ENCODE peak calls at places on chromosomes 1 and 21, in nine cellular contexts. F is tibial artery, H is H7, W is Peyer's patch, Q is heart left ventricle, N is neuronal stem cell, Y is bronchial epithelial cell, B is HCT116, E is prostate gland. Z is an unnamed sample. For H3K27me3, the result is how much of the 10 kb centered on the place peaks cover.

GRCh38 chr1:12358499-12358898 is 128.7 kb downstream of the VPS13D start:
- DNase-seq in F (no peak), H (no peak), W (no peak), Q (no peak), N (no peak), Y (no peak), B (no peak), E (no peak), Z (no peak)

GRCh38 chr1:113021430-113022085 is 51.4 kb upstream of the LRIG2 start:
- DNase-seq in F (no peak), H (no peak), W (no peak), Q (no peak), N (no peak), Y (peak), B (no peak), E (peak), Z (no peak)

GRCh38 chr1:218034464-218034863 is 250.6 kb upstream of the RRP15 start:
- DNase-seq in F (no peak), H (peak), W (no peak), Q (no peak), N (peak), Y (no peak), B (no peak), E (no peak), Z (no peak)

GRCh38 chr1:45622267-45622890 is 1.5 kb downstream of the CCDC17 start:
- DNase-seq in F (peak), H (no peak), W (no peak), Q (peak), N (peak), Y (no peak), B (no peak), E (no peak), Z (no peak)

GRCh38 chr1:205046870-205047269 is 3.9 kb downstream of the CNTN2 start:
- DNase-seq in F (no peak), H (peak), W (no peak), Q (no peak), N (no peak), Y (no peak), B (no peak), E (no peak), Z (no peak)

GRCh38 chr1:1123581-1124507 is 8.0 kb upstream of the C1orf159 start:
- DNase-seq in F (no peak), H (no peak), W (no peak), Q (peak), N (no peak), Y (no peak), B (no peak), E (no peak), Z (no peak)

GRCh38 chr21:36075171-36075570 is 5.3 kb downstream of the CBR1 start:
- DNase-seq in F (no peak), H (no peak), W (no peak), Q (no peak), N (no peak), Y (peak), B (no peak), E (peak), Z (no peak)

GRCh38 chr1:212873518-212873917 is 15.4 kb downstream of the FLVCR1 start:
- DNase-seq in F (no peak), H (no peak), W (no peak), Q (no peak), N (no peak), Y (no peak), B (no peak), E (no peak), Z (no peak)

GRCh38 chr1:154501423-154502065 is 475 bp upstream of the TDRD10 start:
- DNase-seq in F (peak), H (peak), W (peak), Q (peak), N (no peak), Y (no peak), B (no peak), E (no peak), Z (no peak)

GRCh38 chr1:42730988-42731387 is 9.0 kb downstream of the CLDN19 start:
- DNase-seq in F (no peak), H (peak), W (no peak), Q (no peak), N (no peak), Y (peak), B (peak), E (no peak), Z (no peak)

GRCh38 chr1:231478800-231479199 is 49.7 kb upstream of the TSNAX start:
- DNase-seq in F (no peak), H (no peak), W (no peak), Q (no peak), N (no peak), Y (no peak), B (no peak), E (no peak), Z (no peak)

GRCh38 chr1:79380078-79380477 is 373.5 kb upstream of the ADGRL4 start:
- DNase-seq in F (no peak), H (no peak), W (no peak), Q (no peak), N (no peak), Y (no peak), B (no peak), E (no peak), Z (no peak)

GRCh38 chr1:31780632-31781031 is 16.5 kb upstream of the ADGRB2 start:
- DNase-seq in F (no peak), H (no peak), W (no peak), Q (no peak), N (no peak), Y (no peak), B (no peak), E (no peak), Z (no peak)

GRCh38 chr1:64758233-64758632 is 13.4 kb downstream of the RAVER2 start:
- DNase-seq in F (no peak), H (no peak), W (no peak), Q (no peak), N (no peak), Y (no peak), B (no peak), E (no peak), Z (no peak)

GRCh38 chr1:246569248-246570238 is 3.3 kb downstream of the CNST start:
- DNase-seq in F (no peak), H (no peak), W (no peak), Q (no peak), N (no peak), Y (peak), B (no peak), E (no peak), Z (peak)

GRCh38 chr1:96387785-96388184 is 333.8 kb upstream of the PTBP2 start:
- DNase-seq in F (no peak), H (no peak), W (no peak), Q (no peak), N (no peak), Y (peak), B (no peak), E (no peak), Z (no peak)

GRCh38 chr1:116987256-116987555 is 14.4 kb upstream of the CD101 start:
- DNase-seq in F (no peak), H (no peak), W (peak), Q (peak), N (no peak), Y (no peak), B (no peak), E (peak), Z (no peak)

GRCh38 chr21:45975017-45975595 is 6.5 kb upstream of the COL6A1 start:
- DNase-seq in F (peak), H (peak), W (peak), Q (peak), N (no peak), Y (no peak), B (peak), E (no peak), Z (no peak)

GRCh38 chr21:16838330-16838729 is 674.5 kb upstream of the CXADR start:
- DNase-seq in F (no peak), H (no peak), W (no peak), Q (no peak), N (no peak), Y (peak), B (no peak), E (no peak), Z (no peak)

GRCh38 chr1:190583862-190584261 is 106.2 kb upstream of the BRINP3 start:
- DNase-seq in F (no peak), H (no peak), W (no peak), Q (no peak), N (no peak), Y (no peak), B (no peak), E (no peak), Z (no peak)

GRCh38 chr1:48246727-48247126 is 24.2 kb downstream of the SLC5A9 start:
- DNase-seq in F (no peak), H (no peak), W (peak), Q (peak), N (no peak), Y (peak), B (no peak), E (peak), Z (no peak)

GRCh38 chr1:37085393-37085792 is 51.1 kb upstream of the GRIK3 start:
- DNase-seq in F (no peak), H (peak), W (no peak), Q (no peak), N (no peak), Y (no peak), B (no peak), E (no peak), Z (no peak)

GRCh38 chr21:29264721-29265120 is 34.0 kb upstream of the BACH1 start:
- DNase-seq in F (no peak), H (no peak), W (no peak), Q (no peak), N (no peak), Y (peak), B (no peak), E (no peak), Z (no peak)

GRCh38 chr1:74010206-74010605 is 187.8 kb downstream of the LRRIQ3 start:
- DNase-seq in F (no peak), H (no peak), W (no peak), Q (no peak), N (no peak), Y (no peak), B (no peak), E (no peak), Z (no peak)

GRCh38 chr1:236422517-236422876 is 28.4 kb downstream of the EDARADD start:
- DNase-seq in F (no peak), H (no peak), W (no peak), Q (no peak), N (no peak), Y (no peak), B (no peak), E (no peak), Z (no peak)

GRCh38 chr1:64499011-64499410 is 29.1 kb downstream of the CACHD1 start:
- DNase-seq in F (no peak), H (no peak), W (no peak), Q (no peak), N (no peak), Y (no peak), B (no peak), E (no peak), Z (no peak)

GRCh38 chr1:37714689-37715088 is 22.4 kb downstream of the CDCA8 start:
- DNase-seq in F (no peak), H (no peak), W (no peak), Q (no peak), N (no peak), Y (no peak), B (no peak), E (no peak), Z (no peak)

GRCh38 chr1:43435146-43436145 is 18.3 kb downstream of the HYI start:
- DNase-seq in F (peak), H (peak), W (no peak), Q (peak), N (no peak), Y (no peak), B (no peak), E (no peak), Z (no peak)

GRCh38 chr1:46246548-46247432 is 773 bp upstream of the RAD54L start:
- DNase-seq in F (peak), H (peak), W (no peak), Q (peak), N (no peak), Y (no peak), B (no peak), E (no peak), Z (peak)

GRCh38 chr1:225396357-225396756 is 31.5 kb downstream of the LBR start:
- DNase-seq in F (no peak), H (no peak), W (no peak), Q (no peak), N (no peak), Y (no peak), B (no peak), E (no peak), Z (no peak)

GRCh38 chr1:201221201-201221846 is 30.7 kb downstream of the IGFN1 start:
- DNase-seq in F (no peak), H (no peak), W (no peak), Q (no peak), N (no peak), Y (no peak), B (no peak), E (no peak), Z (peak)

GRCh38 chr1:228101994-228102790 is 933 bp downstream of the C1orf35 start:
- DNase-seq in F (no peak), H (peak), W (peak), Q (peak), N (no peak), Y (no peak), B (no peak), E (no peak), Z (peak)

GRCh38 chr1:10710489-10710888 is 86.0 kb downstream of the CASZ1 start:
- DNase-seq in F (no peak), H (no peak), W (no peak), Q (no peak), N (no peak), Y (no peak), B (no peak), E (no peak), Z (no peak)

GRCh38 chr1:10716424-10716823 is 80.0 kb downstream of the CASZ1 start:
- DNase-seq in F (no peak), H (peak), W (no peak), Q (no peak), N (no peak), Y (no peak), B (no peak), E (no peak), Z (no peak)

GRCh38 chr1:10714337-10715114 is 81.9 kb downstream of the CASZ1 start:
- DNase-seq in F (peak), H (peak), W (no peak), Q (no peak), N (peak), Y (no peak), B (no peak), E (peak), Z (no peak)

GRCh38 chr1:10712568-10712967 is 83.9 kb downstream of the CASZ1 start:
- DNase-seq in F (no peak), H (peak), W (no peak), Q (no peak), N (no peak), Y (no peak), B (no peak), E (no peak), Z (no peak)

GRCh38 chr1:10713614-10714013 is 82.8 kb downstream of the CASZ1 start:
- DNase-seq in F (no peak), H (no peak), W (no peak), Q (no peak), N (no peak), Y (no peak), B (no peak), E (no peak), Z (no peak)
- H3K27me3 ChIP-seq in F (under half), H (under half), W (under half), Q (under half), N (under half), Y (under half), B (under half), E (under half), Z (under half)

DNA sequence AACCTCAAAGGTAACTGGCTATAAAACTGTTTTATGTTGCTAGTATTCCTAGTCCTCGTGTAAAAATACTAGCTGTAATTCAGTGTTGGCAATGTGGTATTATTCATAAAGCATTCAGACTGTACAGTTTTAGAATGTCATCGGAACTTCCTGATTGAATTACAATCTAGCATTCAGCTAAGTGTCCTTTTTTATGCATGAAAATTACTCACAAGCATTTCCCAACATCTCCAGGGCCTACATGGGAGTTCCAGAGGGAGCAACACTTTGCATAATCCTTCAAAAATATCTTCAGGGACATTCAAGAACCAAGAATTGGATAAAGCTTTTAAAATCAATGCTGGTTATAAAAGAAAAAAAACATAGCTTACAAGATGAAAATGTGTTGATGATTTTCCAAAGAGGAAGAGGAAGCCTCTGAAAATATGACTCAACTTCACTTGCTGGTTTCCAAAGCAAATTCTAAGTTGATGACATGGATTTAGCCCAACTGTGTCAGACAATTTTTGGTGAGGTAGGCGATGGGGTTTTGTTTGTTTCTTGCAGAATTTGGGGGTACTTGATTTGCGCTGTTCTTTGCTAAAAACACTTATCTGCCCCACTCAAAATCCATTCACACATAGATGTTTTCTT is 137.8 kb downstream of the SLC44A5 start:
- DNase-seq in F (no peak), H (no peak), W (no peak), Q (no peak), N (no peak), Y (no peak), B (no peak), E (no peak), Z (no peak)
- H3K4me3 ChIP-seq in F (no peak), H (no peak), W (no peak), Q (no peak), N (no peak), Y (no peak), B (no peak), E (no peak), Z (no peak)

DNA sequence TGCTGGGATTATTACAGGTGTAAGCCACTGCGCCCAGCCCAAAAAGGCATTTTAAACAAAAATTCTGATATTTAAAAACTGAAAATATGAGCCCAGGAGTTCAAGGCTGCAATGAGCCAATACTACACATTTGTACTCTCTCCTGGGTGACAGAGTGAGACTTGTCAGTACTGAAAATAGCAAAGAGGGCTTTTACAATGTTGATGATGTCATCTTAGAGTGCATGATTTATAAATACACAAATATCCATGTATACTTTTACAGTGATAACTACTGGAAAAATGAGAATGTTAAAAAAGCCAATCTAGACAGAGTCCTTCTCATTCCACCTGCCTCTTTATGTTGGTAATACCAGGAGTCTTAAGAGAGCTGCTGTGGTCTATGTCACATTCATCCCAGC is 55.8 kb upstream of the STUM start:
- DNase-seq in F (no peak), H (no peak), W (no peak), Q (no peak), N (no peak), Y (no peak), B (no peak), E (no peak), Z (no peak)
- H3K27me3 ChIP-seq in F (under half), H (under half), W (under half), Q (under half), N (under half), Y (under half), B (under half), E (under half), Z (under half)

GRCh38 chr1:241998950-241999495 is at the start of gene MAP1LC3C:
- DNase-seq in F (no peak), H (peak), W (no peak), Q (no peak), N (no peak), Y (no peak), B (no peak), E (no peak), Z (no peak)
- H3K4me3 ChIP-seq in F (peak), H (peak), W (peak), Q (peak), N (peak), Y (no peak), B (peak), E (no peak), Z (no peak)

GRCh38 chr21:42827588-42827987 is 51.8 kb downstream of the WDR4 start:
- DNase-seq in F (no peak), H (no peak), W (no peak), Q (no peak), N (no peak), Y (no peak), B (no peak), E (no peak), Z (no peak)

GRCh38 chr21:42829954-42830353 is 49.4 kb downstream of the WDR4 start:
- DNase-seq in F (no peak), H (no peak), W (no peak), Q (no peak), N (no peak), Y (no peak), B (no peak), E (no peak), Z (no peak)

GRCh38 chr21:42829417-42829816 is 49.9 kb downstream of the WDR4 start:
- DNase-seq in F (no peak), H (no peak), W (no peak), Q (no peak), N (no peak), Y (no peak), B (no peak), E (no peak), Z (no peak)

GRCh38 chr21:42833439-42833815 is 45.9 kb downstream of the WDR4 start:
- DNase-seq in F (no peak), H (peak), W (peak), Q (no peak), N (no peak), Y (peak), B (peak), E (no peak), Z (peak)

GRCh38 chr21:42830456-42831455 is 48.6 kb downstream of the WDR4 start:
- DNase-seq in F (no peak), H (no peak), W (no peak), Q (no peak), N (no peak), Y (no peak), B (no peak), E (no peak), Z (no peak)
- H3K27me3 ChIP-seq in F (under half), H (under half), W (under half), Q (under half), N (under half), Y (under half), B (under half), E (under half), Z (under half)

DNA sequence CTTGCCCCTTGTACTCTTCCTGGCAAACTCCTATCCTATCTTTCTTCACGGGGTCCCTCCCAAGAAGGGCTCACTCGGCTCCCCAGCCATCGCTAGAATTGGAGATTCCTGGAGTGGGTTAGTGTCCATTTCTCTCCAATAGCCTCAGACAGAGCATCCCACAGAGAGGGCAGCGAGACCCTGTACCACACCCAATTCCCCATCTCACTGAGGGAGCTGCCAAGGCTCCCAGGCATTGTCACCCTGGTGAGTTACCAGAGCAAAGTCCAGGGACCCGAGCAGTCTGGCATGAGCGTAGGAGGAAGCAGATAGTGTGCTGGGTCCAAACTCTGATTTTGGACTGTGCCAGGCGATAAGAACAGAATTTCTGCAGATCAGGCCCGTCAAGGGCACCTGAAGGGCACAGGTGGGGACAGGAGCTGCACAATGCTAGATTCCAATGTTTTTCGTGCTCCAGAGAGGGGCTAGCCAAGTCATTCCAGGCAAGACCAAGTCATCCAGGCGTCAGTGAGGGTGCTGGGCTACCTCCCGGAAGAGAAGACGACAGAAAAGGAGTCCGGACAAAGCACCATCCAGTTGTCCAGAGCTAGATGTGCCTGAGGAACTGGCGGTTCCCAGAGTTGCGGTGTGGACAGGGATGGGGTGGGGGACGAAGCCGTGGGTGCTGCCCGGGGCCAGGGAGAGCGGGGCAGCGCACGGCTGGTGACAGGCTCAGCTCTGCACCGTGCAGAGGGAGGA is 15.3 kb downstream of the AKR7A3 start:
- DNase-seq in F (no peak), H (peak), W (peak), Q (no peak), N (no peak), Y (no peak), B (no peak), E (no peak), Z (no peak)
- H3K4me3 ChIP-seq in F (no peak), H (no peak), W (no peak), Q (no peak), N (no peak), Y (no peak), B (no peak), E (no peak), Z (no peak)

GRCh38 chr1:3922201-3922725 is 22.2 kb upstream of the C1orf174 start:
- DNase-seq in F (no peak), H (no peak), W (no peak), Q (no peak), N (no peak), Y (peak), B (no peak), E (no peak), Z (no peak)
- H3K27me3 ChIP-seq in F (half or more), H (under half), W (under half), Q (under half), N (under half), Y (under half), B (under half), E (under half), Z (under half)

GRCh38 chr1:53061123-53061858 is 722 bp upstream of the PODN start:
- DNase-seq in F (peak), H (no peak), W (peak), Q (peak), N (no peak), Y (no peak), B (no peak), E (no peak), Z (no peak)
- H3K4me3 ChIP-seq in F (peak), H (peak), W (peak), Q (peak), N (peak), Y (no peak), B (no peak), E (peak), Z (peak)